ENCODE peak calls at places on chromosomes 4 and X, in five cellular contexts. L, N, B, H and D are unnamed samples.
A peak's percentile ranks its signal among the peaks of the same experiment; 100 is the strongest.

GRCh38 chr4:100168521-100168920 is 21.7 kb downstream of the DDIT4L start:
- DNase-seq in N (no peak), B (no peak), H (no peak), L (no peak), D (no peak)

GRCh38 chr4:91758487-91758886 is 545.3 kb upstream of the GRID2 start:
- DNase-seq in L (no peak), N (peak; percentile 57), B (no peak), H (no peak), D (no peak)

GRCh38 chr4:87035881-87036509 is 101.2 kb downstream of the AFF1 start:
- DNase-seq in B (no peak), N (no peak), H (no peak), L (no peak), D (no peak)

GRCh38 chrX:74614193-74614909 is at the start of gene RLIM:
- DNase-seq in B (peak; percentile 91), H (peak; percentile 95), N (peak; percentile 97), L (peak; percentile 87), D (peak; percentile 96)

GRCh38 chr4:6343950-6344408 is 74.3 kb downstream of the WFS1 start:
- DNase-seq in L (no peak), B (no peak), H (peak; percentile 54), N (peak; percentile 44), D (no peak)

GRCh38 chr4:1856920-1857699 is 1.2 kb upstream of the LETM1 start:
- DNase-seq in L (no peak), B (peak; percentile 33), H (peak; percentile 82), N (no peak), D (no peak)

GRCh38 chr4:120544838-120545237 is 377.7 kb downstream of the PRDM5 start:
- DNase-seq in L (no peak), B (no peak), N (no peak), H (no peak), D (no peak)

GRCh38 chr4:10816571-10816970 is 132.0 kb upstream of the CLNK start:
- DNase-seq in N (no peak), H (no peak), L (no peak), B (no peak), D (no peak)

GRCh38 chrX:12013220-12013619 is 125.1 kb upstream of the FRMPD4 start:
- DNase-seq in H (no peak), B (no peak), L (no peak), N (peak; percentile 66), D (no peak)

GRCh38 chrX:109281478-109282275 is 200.2 kb downstream of the GUCY2F start:
- DNase-seq in H (no peak), N (peak; percentile 43), B (no peak), L (no peak), D (no peak)

GRCh38 chr4:55175779-55176231 is 50.4 kb upstream of the KDR start:
- DNase-seq in L (no peak), B (no peak), N (peak; percentile 65), H (no peak), D (no peak)

GRCh38 chr4:74794341-74794801 is at the start of gene BTC:
- DNase-seq in H (peak; percentile 77), B (no peak), L (no peak), N (peak; percentile 5), D (peak; percentile 77)

GRCh38 chr4:130808492-130808891 is 1712.5 kb downstream of the C4orf33 start:
- DNase-seq in H (no peak), B (no peak), N (peak; percentile 38), L (no peak), D (no peak)

GRCh38 chrX:38045697-38046096 is 39.3 kb downstream of the SYTL5 start:
- DNase-seq in L (no peak), N (no peak), B (no peak), H (no peak), D (no peak)

GRCh38 chr4:118772149-118773081 is 63.5 kb downstream of the SEC24D start:
- DNase-seq in N (peak; percentile 63), B (no peak), L (peak; percentile 39), H (no peak), D (no peak)